ENCODE peak calls at places on chromosomes 3 and 15, in five cellular contexts. V is mesothelial cell of epicardium, K is SHP77, J is OCI-LY7, Q is HTR-8/SVneo. C is an unnamed sample.
A peak's percentile ranks its signal among the peaks of the same experiment; 100 is the strongest.

GRCh38 chr3:58628823-58629562 is 37.6 kb downstream of the FAM3D start:
- DNase-seq in Q (no peak), K (no peak), V (no peak), J (no peak), C (no peak)

GRCh38 chr15:74235962-74236361 is at the start of gene CCDC33:
- DNase-seq in K (no peak), V (no peak), J (peak; percentile 3), Q (no peak), C (peak; percentile 93)

GRCh38 chr15:91429973-91430372 is 329.9 kb downstream of the SV2B start:
- DNase-seq in J (no peak), V (no peak), Q (no peak), K (no peak), C (no peak)

GRCh38 chr3:194711913-194712312 is 26.2 kb downstream of the FAM43A start:
- DNase-seq in Q (peak; percentile 88), V (no peak), K (no peak), J (no peak), C (no peak)

GRCh38 chr3:10351013-10351735 is 30.3 kb upstream of the SEC13 start:
- DNase-seq in Q (no peak), V (no peak), J (no peak), K (no peak), C (no peak)

GRCh38 chr3:159378391-159378790 is 576.5 kb downstream of the MFSD1 start:
- DNase-seq in J (no peak), V (no peak), K (no peak), Q (no peak), C (no peak)

GRCh38 chr15:70604671-70605070 is 158.7 kb downstream of the UACA start:
- DNase-seq in V (no peak), Q (no peak), J (no peak), K (no peak), C (no peak)

GRCh38 chr3:8443829-8444791 is 57.5 kb upstream of the LMCD1 start:
- DNase-seq in V (peak; percentile 59), J (no peak), K (peak; percentile 92), Q (peak; percentile 71), C (peak; percentile 90)

GRCh38 chr3:183122257-183122932 is 23.1 kb upstream of the MCCC1 start:
- DNase-seq in Q (peak; percentile 54), K (no peak), V (no peak), J (peak; percentile 70), C (peak; percentile 32)

C was measured in DMS153.